ENCODE peak calls at places on chromosomes 5 and 9, in four cellular contexts. K, S, U and I are unnamed samples.

GRCh38 chr5:177232761-177233160 is 70.8 kb downstream of the RAB24 start:
- DNase-seq in U (no peak), K (no peak), S (no peak), I (no peak)

GRCh38 chr9:94648191-94648590 is 8.9 kb upstream of the FBP1 start:
- DNase-seq in S (no peak), K (no peak), U (no peak), I (no peak)

GRCh38 chr9:109249615-109250014 is 71.2 kb downstream of the EPB41L4B start:
- DNase-seq in S (no peak), U (no peak), K (no peak), I (no peak)

GRCh38 chr5:26582350-26583040 is 455.9 kb downstream of the CDH9 start:
- DNase-seq in S (no peak), U (no peak), K (no peak), I (no peak)

GRCh38 chr5:76986828-76987526 is 34.1 kb downstream of the CRHBP start:
- DNase-seq in U (no peak), K (no peak), S (no peak), I (no peak)

GRCh38 chr5:134763221-134763620 is 4.6 kb downstream of the DDX46 start:
- DNase-seq in K (no peak), U (no peak), S (no peak), I (no peak)

GRCh38 chr9:114276908-114277821 is 45.7 kb upstream of the ORM1 start:
- DNase-seq in U (peak; percentile 31), K (peak; percentile 67), S (peak; percentile 7), I (peak; percentile 48)

GRCh38 chr5:100584069-100584468 is 48.9 kb downstream of the FAM174A start:
- DNase-seq in U (no peak), K (no peak), S (no peak), I (no peak)

GRCh38 chr5:67806647-67807046 is 408.9 kb upstream of the PIK3R1 start:
- DNase-seq in U (no peak), S (no peak), K (no peak), I (no peak)

GRCh38 chr5:171242521-171242920 is 66.5 kb upstream of the TLX3 start:
- DNase-seq in S (no peak), K (no peak), U (no peak), I (no peak)

GRCh38 chr9:127447416-127448111 is 3.6 kb downstream of the RPL12 start:
- DNase-seq in U (no peak), S (no peak), K (no peak), I (no peak)

DNA sequence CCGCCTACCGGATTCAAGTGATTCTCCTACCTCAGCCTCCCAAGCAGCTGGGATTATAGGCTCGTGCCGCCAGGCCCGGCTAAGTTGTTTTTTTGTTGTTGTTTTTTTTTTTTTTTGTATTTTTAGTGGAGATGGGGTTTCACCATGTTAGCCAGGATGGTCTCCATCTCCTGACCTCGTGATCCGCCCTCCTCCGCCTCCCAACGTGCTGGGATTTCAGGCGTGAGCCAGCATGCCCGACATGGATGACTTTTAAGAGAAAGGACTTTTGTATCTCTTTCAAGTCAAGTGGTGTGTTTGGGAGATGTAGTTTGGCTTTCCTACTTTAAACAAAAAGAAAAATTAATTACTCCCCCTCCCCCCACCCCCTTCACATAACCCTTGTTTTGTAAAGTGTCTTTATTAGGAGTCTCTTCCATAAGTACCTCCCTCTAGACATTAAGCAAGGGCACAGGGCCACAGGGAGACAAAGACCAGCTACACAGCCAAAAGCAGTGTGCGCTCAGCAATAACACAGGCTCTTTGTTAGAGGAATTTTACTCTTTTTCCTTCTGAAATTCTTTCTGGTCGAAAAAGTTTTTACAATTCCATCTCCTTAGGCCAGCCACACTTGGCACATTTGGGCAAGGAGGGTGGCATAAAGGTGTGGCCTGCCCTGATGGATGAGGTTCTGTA is 31.2 kb downstream of the JAKMIP2 start:
- DNase-seq in U (no peak), K (no peak), S (no peak), I (no peak)
- H3K4me1 ChIP-seq in U (no peaks in the 10 kb centered on the region), K (no peaks in the 10 kb centered on the region), S (no peaks in the 10 kb centered on the region), I (no peaks in the 10 kb centered on the region)

DNA sequence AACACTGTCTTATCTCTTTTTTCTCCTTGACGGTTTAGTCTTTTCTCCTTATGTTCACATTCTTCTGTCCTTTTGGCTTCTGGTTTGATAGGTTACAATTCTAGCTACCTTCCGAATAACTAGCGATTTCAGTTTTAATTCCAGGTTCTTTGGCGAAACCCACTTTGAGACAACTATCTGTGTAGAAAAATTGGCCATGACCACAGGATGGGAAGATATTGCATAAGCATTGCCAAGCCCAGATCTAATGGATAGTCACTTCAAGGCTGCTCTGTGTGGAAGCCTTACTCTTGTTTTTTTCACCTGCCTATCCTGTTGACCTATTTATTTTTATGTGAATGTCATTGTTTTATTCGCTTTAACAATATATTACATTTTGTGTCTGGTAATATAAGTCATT is 5.2 kb downstream of the ZNF189 start:
- DNase-seq in S (no peak), K (no peak), U (no peak), I (no peak)
- H3K36me3 ChIP-seq in S (peaks cover 87% of the 10 kb centered on the region), K (peaks cover 89% of the 10 kb centered on the region), U (no peaks in the 10 kb centered on the region), I (peaks cover 42% of the 10 kb centered on the region)

DNA sequence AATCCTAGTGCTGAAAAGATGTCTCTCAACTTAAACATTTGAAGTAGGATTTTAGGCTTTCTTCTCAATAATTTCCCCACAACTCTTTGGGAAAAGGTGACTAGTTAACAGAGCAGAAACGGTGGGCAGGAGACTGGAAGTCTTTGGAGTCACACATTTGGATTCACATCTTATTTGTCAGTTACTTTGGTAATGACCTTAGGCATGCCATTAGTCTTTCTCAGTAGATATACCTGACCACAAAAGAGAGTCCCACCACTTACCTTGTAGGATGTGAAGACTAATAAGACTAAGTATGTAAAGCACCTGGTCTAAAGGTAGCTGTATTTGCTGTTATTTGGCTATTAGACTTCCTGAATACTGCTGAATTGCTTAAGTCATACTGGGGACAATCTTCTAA is 35.4 kb downstream of the DAP start:
- DNase-seq in S (no peak), U (no peak), K (no peak), I (no peak)
- H3K27ac ChIP-seq in S (peak overlapping the region; percentile 82), U (peak overlapping the region; percentile 88), K (peak overlapping the region; percentile 33), I (peak overlapping the region; percentile 69)

GRCh38 chr9:129182625-129183494 is 4.8 kb upstream of the IER5L start:
- DNase-seq in S (no peak), K (peak; percentile 70), U (no peak), I (no peak)
- H3K4me1 ChIP-seq in S (peaks cover 14% of the 10 kb centered on the region), K (peaks cover 6% of the 10 kb centered on the region), U (peaks cover 4% of the 10 kb centered on the region), I (no peaks in the 10 kb centered on the region)

DNA sequence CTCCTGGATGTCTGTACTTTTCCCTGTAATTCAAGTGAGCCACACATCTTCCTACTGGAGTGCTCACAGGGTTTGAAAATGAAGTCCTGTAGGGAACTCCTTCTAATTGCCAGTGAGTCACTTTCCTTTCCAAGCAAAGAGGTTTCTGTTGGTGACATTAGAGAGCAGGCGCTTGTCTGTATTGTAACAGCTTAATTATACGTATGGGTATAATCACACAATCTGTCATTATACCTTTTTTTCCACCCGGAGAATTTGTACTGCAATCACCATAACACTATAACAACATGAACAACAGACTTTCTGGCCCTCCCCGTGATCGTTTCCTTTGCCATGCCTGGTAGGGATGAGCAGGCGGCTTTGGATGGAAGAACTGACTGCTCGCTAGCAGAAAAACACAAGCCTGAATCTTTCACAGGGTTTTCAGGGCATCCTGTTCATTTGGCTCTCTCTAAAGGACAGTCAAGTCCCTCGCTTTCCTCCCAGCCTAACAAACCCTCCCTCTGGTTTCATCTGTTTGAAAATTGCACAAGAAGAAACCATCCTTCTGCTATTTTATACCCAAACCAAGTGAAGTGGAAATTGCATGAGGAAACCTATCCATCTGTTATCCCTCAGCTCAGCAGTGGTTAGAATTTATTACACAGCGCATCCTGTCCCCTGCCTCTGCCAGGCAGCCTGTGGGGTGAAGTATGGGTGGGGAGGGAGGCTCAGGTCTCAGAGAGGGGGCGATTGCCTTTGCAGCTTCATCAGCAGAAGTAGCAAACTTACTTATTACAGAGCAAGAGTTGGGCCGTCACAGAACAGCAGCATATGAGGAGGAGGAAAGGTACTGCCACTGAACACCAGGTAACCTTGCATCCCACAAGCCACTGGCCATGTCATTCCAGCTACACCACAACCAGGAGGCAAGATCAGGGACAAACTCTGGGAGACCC is 307.0 kb upstream of the TLE4 start:
- DNase-seq in S (no peak), K (no peak), U (no peak), I (no peak)
- H3K36me3 ChIP-seq in S (no peaks in the 10 kb centered on the region), K (no peaks in the 10 kb centered on the region), U (no peaks in the 10 kb centered on the region), I (no peaks in the 10 kb centered on the region)

GRCh38 chr5:157821822-157822622 is 36.9 kb downstream of the CLINT1 start:
- DNase-seq in S (no peak), U (no peak), K (no peak), I (no peak)
- H3K27ac ChIP-seq in S (peak overlapping the region; percentile 61), U (peak overlapping the region; percentile 63), K (no peak overlapping the region), I (no peak overlapping the region)

GRCh38 chr5:34585601-34586104 is 70.5 kb upstream of the RAI14 start:
- DNase-seq in S (no peak), K (no peak), U (no peak), I (no peak)
- H3K4me1 ChIP-seq in S (peaks cover 3% of the 10 kb centered on the region), K (no peaks in the 10 kb centered on the region), U (no peaks in the 10 kb centered on the region), I (no peaks in the 10 kb centered on the region)

DNA sequence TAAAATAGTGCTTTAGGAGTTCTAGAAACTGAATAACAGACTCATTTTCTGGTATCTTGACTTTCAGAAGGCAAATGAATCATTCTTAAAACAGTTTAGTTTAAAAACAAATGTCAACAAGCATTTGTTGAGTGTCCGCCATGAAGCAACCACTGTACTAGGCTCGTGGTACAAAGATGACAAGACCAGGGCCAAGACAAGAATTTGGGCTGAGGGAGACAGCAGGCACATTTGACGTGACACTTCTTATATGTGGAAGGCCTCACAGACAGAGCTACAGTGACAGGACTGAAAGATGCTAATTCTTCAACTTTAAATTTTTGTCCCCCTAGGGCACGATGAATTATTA is 14.4 kb upstream of the ZNF131 start:
- DNase-seq in S (no peak), U (no peak), K (no peak), I (no peak)
- H3K36me3 ChIP-seq in S (no peaks in the 10 kb centered on the region), U (no peaks in the 10 kb centered on the region), K (peaks cover 6% of the 10 kb centered on the region), I (no peaks in the 10 kb centered on the region)

GRCh38 chr5:109455598-109456096 is 45.9 kb upstream of the PJA2 start:
- DNase-seq in U (peak; percentile 58), S (no peak), K (no peak), I (no peak)
- H3K27ac ChIP-seq in U (peak overlapping the region; percentile 67), S (peak overlapping the region; percentile 31), K (peak overlapping the region; percentile 56), I (peak overlapping the region; percentile 89)

DNA sequence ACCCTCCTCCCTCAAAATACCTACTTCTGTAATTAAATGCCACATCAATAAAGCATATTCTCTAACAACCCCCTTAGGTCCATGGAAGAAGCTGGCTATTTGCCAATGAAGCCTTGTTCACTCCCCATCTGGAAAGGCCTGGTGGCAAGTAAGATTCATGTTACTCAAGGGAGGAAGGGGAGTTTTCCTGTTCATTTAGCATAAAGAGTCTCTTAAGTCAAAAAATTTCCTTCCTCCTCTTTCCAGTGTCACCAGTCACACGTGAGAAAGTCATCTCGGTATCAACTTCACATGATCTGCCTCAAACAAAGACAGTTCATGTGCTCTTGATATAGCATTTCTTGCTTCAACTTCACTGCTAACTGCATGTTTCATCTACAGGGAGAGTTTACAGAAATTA is 32.7 kb upstream of the RIC1 start:
- DNase-seq in K (no peak), U (no peak), S (no peak), I (no peak)
- H3K4me1 ChIP-seq in K (peaks cover 5% of the 10 kb centered on the region), U (no peaks in the 10 kb centered on the region), S (peaks cover 15% of the 10 kb centered on the region), I (no peaks in the 10 kb centered on the region)